ENCODE peak calls at places on chromosomes 6 and 20, in nine cellular contexts. N, O, S, T, D, V, B, R and L are unnamed samples.

GRCh38 chr20:54995021-54995420 is 519.6 kb downstream of the DOK5 start:
- DNase-seq in N (no peak), O (no peak), S (no peak), T (no peak), D (no peak), V (no peak), B (no peak), R (no peak), L (no peak)

GRCh38 chr20:9978395-9979004 is 56.3 kb upstream of the ANKEF1 start:
- DNase-seq in N (peak), O (peak), S (peak), T (peak), D (peak), V (peak), B (peak), R (peak), L (peak)

GRCh38 chr6:727796-728195 is 34.9 kb upstream of the EXOC2 start:
- DNase-seq in N (no peak), O (no peak), S (no peak), T (no peak), D (no peak), V (no peak), B (no peak), R (no peak), L (no peak)

GRCh38 chr6:119446623-119447008 is 97.1 kb upstream of the MAN1A1 start:
- DNase-seq in N (peak), O (peak), S (no peak), T (peak), D (no peak), V (no peak), B (no peak), R (no peak), L (no peak)

GRCh38 chr6:127032971-127033370 is 85.5 kb upstream of the RSPO3 start:
- DNase-seq in N (no peak), O (no peak), S (no peak), T (no peak), D (no peak), V (no peak), B (no peak), R (no peak), L (no peak)

GRCh38 chr6:132194529-132194928 is 206.7 kb downstream of the MOXD1 start:
- DNase-seq in N (no peak), O (no peak), S (no peak), T (no peak), D (no peak), V (no peak), B (no peak), R (no peak), L (no peak)

GRCh38 chr6:32149932-32150920 is 1.5 kb downstream of the PRRT1 start:
- DNase-seq in N (no peak), O (no peak), S (no peak), T (no peak), D (no peak), V (no peak), B (no peak), R (no peak), L (no peak)

GRCh38 chr6:87730310-87730709 is 28.3 kb upstream of the AKIRIN2 start:
- DNase-seq in N (peak), O (peak), S (no peak), T (peak), D (no peak), V (no peak), B (no peak), R (no peak), L (no peak)

GRCh38 chr6:150765457-150765764 is 100.1 kb upstream of the MTHFD1L start:
- DNase-seq in N (no peak), O (no peak), S (no peak), T (no peak), D (no peak), V (no peak), B (no peak), R (no peak), L (no peak)

GRCh38 chr6:158002951-158003853 is 21.5 kb downstream of the SYNJ2 start:
- DNase-seq in N (no peak), O (peak), S (no peak), T (peak), D (no peak), V (no peak), B (no peak), R (no peak), L (peak)

GRCh38 chr6:135488023-135488422 is 9.5 kb downstream of the AHI1 start:
- DNase-seq in N (no peak), O (peak), S (no peak), T (peak), D (no peak), V (no peak), B (no peak), R (no peak), L (no peak)

GRCh38 chr6:14521141-14521540 is 403.6 kb downstream of the CD83 start:
- DNase-seq in N (no peak), O (no peak), S (no peak), T (no peak), D (no peak), V (no peak), B (no peak), R (no peak), L (no peak)

GRCh38 chr20:1505361-1505760 is 14.1 kb upstream of the SIRPB2 start:
- DNase-seq in N (no peak), O (peak), S (no peak), T (no peak), D (no peak), V (no peak), B (no peak), R (no peak), L (no peak)

GRCh38 chr20:5862703-5863039 is 87.7 kb downstream of the TRMT6 start:
- DNase-seq in N (no peak), O (no peak), S (no peak), T (no peak), D (no peak), V (no peak), B (no peak), R (no peak), L (no peak)

GRCh38 chr6:106411034-106411433 is 50.5 kb downstream of the CRYBG1 start:
- DNase-seq in N (no peak), O (no peak), S (no peak), T (no peak), D (no peak), V (no peak), B (no peak), R (no peak), L (no peak)

GRCh38 chr6:89956182-89956581 is 61.9 kb downstream of the GJA10 start:
- DNase-seq in N (no peak), O (no peak), S (no peak), T (no peak), D (no peak), V (no peak), B (no peak), R (no peak), L (no peak)

GRCh38 chr6:133752129-133752528 is 136.8 kb upstream of the TCF21 start:
- DNase-seq in N (no peak), O (no peak), S (no peak), T (no peak), D (no peak), V (no peak), B (no peak), R (no peak), L (no peak)

GRCh38 chr6:158667360-158667981 is 17.6 kb downstream of the SYTL3 start:
- DNase-seq in N (no peak), O (no peak), S (no peak), T (no peak), D (no peak), V (peak), B (no peak), R (no peak), L (no peak)

GRCh38 chr6:138815797-138816528 is 20.1 kb downstream of the ECT2L start:
- DNase-seq in N (peak), O (peak), S (peak), T (peak), D (peak), V (peak), B (no peak), R (peak), L (peak)

GRCh38 chr6:72712921-72713320 is 91.1 kb downstream of the KCNQ5 start:
- DNase-seq in N (no peak), O (no peak), S (no peak), T (peak), D (no peak), V (no peak), B (no peak), R (no peak), L (no peak)

GRCh38 chr6:33018418-33018817 is 9.0 kb upstream of the HLA-DOA start:
- DNase-seq in N (no peak), O (no peak), S (no peak), T (no peak), D (no peak), V (no peak), B (no peak), R (no peak), L (no peak)

GRCh38 chr6:15980801-15981200 is 148.1 kb upstream of the MYLIP start:
- DNase-seq in N (no peak), O (no peak), S (no peak), T (no peak), D (no peak), V (no peak), B (no peak), R (no peak), L (no peak)

GRCh38 chr6:143621159-143621873 is 56.4 kb upstream of the PHACTR2 start:
- DNase-seq in N (no peak), O (no peak), S (no peak), T (no peak), D (no peak), V (no peak), B (no peak), R (no peak), L (no peak)

GRCh38 chr6:41153992-41154625 is at the start of gene TREML1:
- DNase-seq in N (no peak), O (no peak), S (no peak), T (no peak), D (no peak), V (no peak), B (no peak), R (no peak), L (peak)

GRCh38 chr6:73566954-73567591 is 46.2 kb upstream of the EEF1A1 start:
- DNase-seq in N (no peak), O (peak), S (no peak), T (no peak), D (no peak), V (no peak), B (no peak), R (no peak), L (no peak)

GRCh38 chr6:18493421-18493891 is 106.3 kb downstream of the RNF144B start:
- DNase-seq in N (peak), O (no peak), S (no peak), T (no peak), D (no peak), V (no peak), B (no peak), R (no peak), L (no peak)
- H3K4me3 ChIP-seq in N (no peak), O (no peak), S (no peak), T (no peak), D (no peak), V (no peak), B (no peak), R (no peak), L (no peak)

GRCh38 chr6:5937516-5937915 is 69.2 kb downstream of the NRN1 start:
- DNase-seq in N (no peak), O (no peak), S (no peak), T (no peak), D (no peak), V (no peak), B (no peak), R (no peak), L (no peak)

GRCh38 chr6:5937936-5938706 is 68.6 kb downstream of the NRN1 start:
- DNase-seq in N (no peak), O (no peak), S (no peak), T (no peak), D (no peak), V (no peak), B (no peak), R (no peak), L (no peak)

GRCh38 chr6:5936140-5936539 is 70.6 kb downstream of the NRN1 start:
- DNase-seq in N (no peak), O (peak), S (no peak), T (no peak), D (no peak), V (no peak), B (no peak), R (no peak), L (no peak)

GRCh38 chr6:5938934-5939333 is 67.8 kb downstream of the NRN1 start:
- DNase-seq in N (no peak), O (no peak), S (no peak), T (no peak), D (no peak), V (no peak), B (no peak), R (no peak), L (no peak)

DNA sequence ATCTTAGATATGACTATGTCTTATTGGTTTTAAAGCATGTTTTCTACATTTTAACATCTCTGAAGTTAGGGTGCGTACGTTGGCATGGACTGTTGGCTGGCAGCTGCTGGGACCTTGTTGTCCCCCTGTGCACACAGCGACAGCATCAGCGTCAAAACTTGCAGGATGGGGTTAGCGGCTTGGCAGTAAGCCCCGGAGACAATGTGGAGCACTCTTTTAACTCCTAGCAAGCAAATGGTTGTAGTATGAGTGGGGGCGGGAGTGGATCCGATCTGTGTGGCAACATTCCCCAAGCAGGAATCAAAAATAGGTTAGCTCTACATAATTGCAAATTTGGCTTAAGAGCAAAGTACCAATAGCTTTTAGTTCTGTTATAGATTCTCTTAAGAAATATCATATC is 70.1 kb downstream of the NRN1 start:
- DNase-seq in N (no peak), O (no peak), S (no peak), T (no peak), D (no peak), V (no peak), B (no peak), R (no peak), L (no peak)
- H3K4me3 ChIP-seq in N (no peak), O (no peak), S (no peak), T (no peak), D (no peak), V (no peak), B (no peak), R (no peak), L (no peak)

DNA sequence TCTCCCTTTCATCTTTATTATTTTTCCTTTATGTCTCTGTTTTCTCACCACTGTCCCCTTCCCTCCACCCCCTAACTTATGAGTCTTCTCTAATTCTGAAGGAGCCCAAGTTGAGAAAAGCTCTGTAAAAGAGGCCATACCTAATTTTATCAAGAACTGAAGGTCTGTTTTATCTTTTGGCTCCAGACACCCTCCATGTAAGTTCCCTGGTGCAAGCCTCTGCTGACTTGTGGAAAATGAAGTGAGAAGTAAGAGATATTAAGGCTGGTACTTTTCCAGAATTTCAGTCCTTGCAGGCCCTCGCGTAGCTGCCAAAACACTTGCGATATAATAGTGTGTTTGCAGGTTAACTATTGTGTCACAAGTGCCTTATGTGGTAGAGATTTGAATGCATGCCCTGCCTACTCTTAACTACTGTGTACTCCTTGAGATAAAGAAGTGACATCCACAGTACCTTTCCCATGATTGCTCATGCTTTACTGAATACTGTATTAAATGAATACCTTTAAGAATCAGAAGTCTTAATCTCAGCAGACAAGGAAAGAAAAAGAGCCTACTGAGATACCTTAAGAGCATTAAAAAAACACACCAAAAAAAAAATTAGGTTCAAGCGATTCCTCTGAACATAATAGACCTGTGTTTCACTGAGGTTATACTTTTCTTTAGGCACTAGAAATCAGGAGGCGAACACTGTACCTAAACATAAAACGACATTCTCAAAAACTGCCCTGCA is 143.6 kb upstream of the ZNF184 start:
- DNase-seq in N (no peak), O (no peak), S (no peak), T (no peak), D (no peak), V (no peak), B (no peak), R (no peak), L (no peak)
- H3K4me3 ChIP-seq in N (no peak), O (peak), S (peak), T (peak), D (no peak), V (peak), B (peak), R (no peak), L (no peak)

DNA sequence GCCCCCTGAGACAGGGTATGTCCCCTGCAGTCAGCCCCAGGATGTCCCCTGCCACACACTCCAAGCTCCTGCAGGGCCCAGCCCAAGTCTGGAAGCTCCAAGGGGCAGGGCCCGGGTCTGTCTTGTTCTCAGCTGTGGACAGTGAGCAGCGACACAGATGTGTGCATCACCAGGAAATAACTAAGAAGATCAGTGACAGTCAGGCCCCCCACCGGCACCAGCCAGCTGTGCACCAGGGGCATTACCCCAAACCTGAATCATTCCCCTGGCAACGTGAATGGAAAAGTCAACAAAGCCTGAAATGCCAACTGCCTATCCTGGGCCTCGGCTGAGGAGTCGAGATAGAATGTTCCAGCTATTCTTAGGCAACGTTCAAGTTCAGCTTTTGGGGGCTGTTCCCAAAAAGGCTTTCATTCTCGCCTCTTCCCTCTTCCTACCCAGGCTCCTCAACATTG is 105.0 kb downstream of the PREX1 start:
- DNase-seq in N (peak), O (peak), S (no peak), T (peak), D (no peak), V (no peak), B (no peak), R (no peak), L (no peak)
- H3K4me3 ChIP-seq in N (no peak), O (no peak), S (no peak), T (no peak), D (no peak), V (no peak), B (no peak), R (no peak), L (no peak)

GRCh38 chr20:57710841-57711240 is 1.0 kb upstream of the PMEPA1 start:
- DNase-seq in N (no peak), O (no peak), S (no peak), T (no peak), D (no peak), V (no peak), B (no peak), R (no peak), L (no peak)
- H3K4me3 ChIP-seq in N (peak), O (peak), S (peak), T (peak), D (peak), V (peak), B (peak), R (peak), L (peak)